ENCODE peak calls at places on chromosomes 2 and 18, in seven cellular contexts. L, C, I, N, O, P and R are unnamed samples.

GRCh38 chr2:86593266-86593665 is 30.0 kb upstream of the CHMP3 start:
- DNase-seq in L (no peak), C (no peak), I (no peak), N (no peak), O (no peak), P (no peak), R (no peak)

GRCh38 chr2:238236571-238236970 is 3.3 kb downstream of the HES6 start:
- DNase-seq in L (no peak), C (no peak), I (no peak), N (no peak), O (no peak), P (no peak), R (no peak)

GRCh38 chr18:54531402-54532065 is 59.5 kb upstream of the DYNAP start:
- DNase-seq in L (no peak), C (no peak), I (no peak), N (no peak), O (no peak), P (no peak), R (no peak)

GRCh38 chr2:216031960-216032689 is 18.8 kb upstream of the MREG start:
- DNase-seq in L (no peak), C (no peak), I (no peak), N (no peak), O (no peak), P (no peak), R (no peak)

GRCh38 chr2:69911985-69912563 is 2.8 kb upstream of the MXD1 start:
- DNase-seq in L (peak; percentile 81), C (no peak), I (no peak), N (no peak), O (no peak), P (no peak), R (no peak)

GRCh38 chr2:107027205-107027604 is 141.2 kb upstream of the ST6GAL2 start:
- DNase-seq in L (no peak), C (no peak), I (no peak), N (no peak), O (no peak), P (no peak), R (no peak)

GRCh38 chr2:164843346-164843841 is 1.8 kb upstream of the COBLL1 start:
- DNase-seq in L (no peak), C (no peak), I (no peak), N (no peak), O (no peak), P (no peak), R (no peak)

GRCh38 chr2:74690571-74690970 is 36.5 kb downstream of the SEMA4F start:
- DNase-seq in L (peak; percentile 62), C (no peak), I (no peak), N (no peak), O (no peak), P (no peak), R (no peak)

GRCh38 chr2:101119431-101119830 is 31.8 kb downstream of the TBC1D8 start:
- DNase-seq in L (no peak), C (peak; percentile 74), I (peak; percentile 83), N (peak; percentile 81), O (no peak), P (peak; percentile 54), R (no peak)

GRCh38 chr2:216242365-216242764 is 129.9 kb downstream of the MARCHF4 start:
- DNase-seq in L (no peak), C (no peak), I (no peak), N (no peak), O (no peak), P (no peak), R (peak; percentile 58)

GRCh38 chr2:67260348-67261277 is 136.5 kb upstream of the ETAA1 start:
- DNase-seq in L (no peak), C (peak; percentile 52), I (peak; percentile 87), N (peak; percentile 92), O (peak; percentile 42), P (peak; percentile 79), R (peak; percentile 90)

GRCh38 chr2:43175187-43175490 is 51.3 kb downstream of the ZFP36L2 start:
- DNase-seq in L (no peak), C (no peak), I (no peak), N (no peak), O (no peak), P (no peak), R (no peak)

GRCh38 chr2:110876167-110876999 is 144.0 kb downstream of the ACOXL start:
- DNase-seq in L (peak; percentile 17), C (no peak), I (no peak), N (no peak), O (peak; percentile 15), P (no peak), R (no peak)

GRCh38 chr18:35582310-35582682 is 756 bp downstream of the GALNT1 start:
- DNase-seq in L (peak; percentile 2), C (no peak), I (no peak), N (no peak), O (no peak), P (no peak), R (no peak)

GRCh38 chr2:62768615-62769014 is 63.1 kb downstream of the EHBP1 start:
- DNase-seq in L (no peak), C (no peak), I (no peak), N (no peak), O (no peak), P (no peak), R (no peak)

GRCh38 chr2:58569460-58570185 is 328.5 kb upstream of the FANCL start:
- DNase-seq in L (no peak), C (no peak), I (no peak), N (no peak), O (no peak), P (no peak), R (no peak)

GRCh38 chr2:65586516-65586915 is 154.1 kb upstream of the SPRED2 start:
- DNase-seq in L (no peak), C (no peak), I (no peak), N (no peak), O (no peak), P (no peak), R (no peak)

GRCh38 chr18:49013961-49014604 is 63.3 kb upstream of the SMAD7 start:
- DNase-seq in L (no peak), C (no peak), I (no peak), N (peak; percentile 58), O (no peak), P (no peak), R (peak; percentile 80)

GRCh38 chr2:229869226-229869625 is 52.6 kb downstream of the TRIP12 start:
- DNase-seq in L (no peak), C (no peak), I (no peak), N (no peak), O (no peak), P (no peak), R (no peak)

GRCh38 chr2:7467782-7468447 is 550.7 kb downstream of the RNF144A start:
- DNase-seq in L (no peak), C (no peak), I (no peak), N (no peak), O (no peak), P (no peak), R (no peak)

GRCh38 chr2:27627963-27628766 is 647 bp downstream of the CCDC121 start:
- DNase-seq in L (peak; percentile 25), C (no peak), I (no peak), N (no peak), O (no peak), P (no peak), R (no peak)

GRCh38 chr2:237540223-237540775 is 26.1 kb upstream of the PRLH start:
- DNase-seq in L (no peak), C (no peak), I (no peak), N (no peak), O (no peak), P (no peak), R (no peak)

GRCh38 chr2:142980246-142981068 is 103.0 kb downstream of the KYNU start:
- DNase-seq in L (peak; percentile 30), C (no peak), I (no peak), N (no peak), O (no peak), P (no peak), R (no peak)

GRCh38 chr2:201257941-201258665 is 2.2 kb upstream of the CASP8 start:
- DNase-seq in L (peak; percentile 84), C (peak; percentile 57), I (peak; percentile 72), N (peak; percentile 86), O (peak; percentile 93), P (peak; percentile 71), R (no peak)

GRCh38 chr2:110804915-110805314 is 72.5 kb downstream of the ACOXL start:
- DNase-seq in L (no peak), C (no peak), I (no peak), N (no peak), O (no peak), P (no peak), R (no peak)

GRCh38 chr2:242012956-242013764 is 143.6 kb downstream of the RTP5 start:
- DNase-seq in L (no peak), C (no peak), I (peak; percentile 42), N (peak; percentile 58), O (peak; percentile 24), P (no peak), R (no peak)

GRCh38 chr2:168961450-168962229 is 60.5 kb downstream of the G6PC2 start:
- DNase-seq in L (peak; percentile 68), C (no peak), I (no peak), N (no peak), O (peak; percentile 49), P (no peak), R (no peak)

GRCh38 chr2:46360303-46360702 is 63.1 kb downstream of the EPAS1 start:
- DNase-seq in L (no peak), C (no peak), I (no peak), N (no peak), O (no peak), P (no peak), R (no peak)
- H3K4me1 ChIP-seq in L (no peaks in the 10 kb centered on the region), C (no peaks in the 10 kb centered on the region), I (peaks cover 30% of the 10 kb centered on the region), N (no peaks in the 10 kb centered on the region), O (peaks cover 20% of the 10 kb centered on the region), P (peaks cover 7% of the 10 kb centered on the region), R (peaks cover 13% of the 10 kb centered on the region)

DNA sequence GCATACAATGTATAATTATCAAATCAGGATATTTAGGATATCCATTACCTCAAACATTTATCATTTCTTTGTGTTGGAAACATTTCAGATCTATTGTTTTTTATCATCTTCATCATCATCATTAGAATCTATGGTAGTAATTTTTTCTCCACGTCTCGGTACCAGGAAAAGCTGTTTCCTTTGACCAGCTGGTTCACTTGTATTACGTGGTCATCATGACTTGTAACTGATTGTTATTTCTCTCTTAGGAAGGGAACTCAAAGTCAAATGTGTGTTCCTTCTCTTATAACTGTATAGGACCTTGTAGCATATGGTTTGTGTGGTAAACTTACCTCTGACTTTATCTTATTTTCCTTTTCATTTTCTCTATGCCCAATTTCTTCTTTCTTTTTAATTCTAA is 16.5 kb downstream of the NCOA1 start:
- DNase-seq in L (no peak), C (no peak), I (no peak), N (no peak), O (no peak), P (no peak), R (no peak)
- H3K4me1 ChIP-seq in L (no peaks in the 10 kb centered on the region), C (peaks cover 68% of the 10 kb centered on the region), I (peaks cover 43% of the 10 kb centered on the region), N (peaks cover 4% of the 10 kb centered on the region), O (no peaks in the 10 kb centered on the region), P (peaks cover 3% of the 10 kb centered on the region), R (peaks cover 71% of the 10 kb centered on the region)

DNA sequence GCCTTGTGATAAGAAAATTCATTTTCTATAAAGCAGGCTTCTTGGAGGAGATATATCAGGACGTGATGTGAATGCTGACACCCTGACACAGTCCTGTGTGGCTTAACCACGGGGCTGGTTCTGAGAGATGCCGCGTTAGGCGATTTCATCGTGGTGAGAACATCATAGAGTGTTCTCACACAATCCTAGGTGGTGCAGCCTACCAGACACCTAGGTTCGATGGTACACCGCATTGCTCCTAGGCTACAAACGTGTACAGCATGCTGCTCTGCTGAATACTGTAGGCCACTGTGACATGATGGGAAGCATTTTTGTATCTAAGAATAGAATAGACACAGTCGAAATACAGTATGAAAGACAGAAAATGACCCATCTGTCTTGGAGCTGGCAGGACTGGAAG is 82.5 kb downstream of the TNFRSF11A start:
- DNase-seq in L (no peak), C (no peak), I (no peak), N (peak; percentile 4), O (no peak), P (no peak), R (no peak)
- H3K4me1 ChIP-seq in L (no peaks in the 10 kb centered on the region), C (no peaks in the 10 kb centered on the region), I (no peaks in the 10 kb centered on the region), N (no peaks in the 10 kb centered on the region), O (no peaks in the 10 kb centered on the region), P (no peaks in the 10 kb centered on the region), R (no peaks in the 10 kb centered on the region)

GRCh38 chr2:127656569-127657231 is 10.7 kb downstream of the GPR17 start:
- DNase-seq in L (no peak), C (peak; percentile 5), I (no peak), N (no peak), O (no peak), P (no peak), R (no peak)
- H3K4me1 ChIP-seq in L (no peaks in the 10 kb centered on the region), C (no peaks in the 10 kb centered on the region), I (peaks cover 98% of the 10 kb centered on the region), N (peaks cover 23% of the 10 kb centered on the region), O (peaks cover 44% of the 10 kb centered on the region), P (peaks cover 62% of the 10 kb centered on the region), R (peaks cover 39% of the 10 kb centered on the region)